ENCODE peak calls at places on chromosomes 16 and 17, in seven cellular contexts. Z is HFF-Myc, J is astrocyte of the cerebellum, H is thoracic aorta, K is cardiac muscle cell, R is B cell, D is fibroblast of lung. M is an unnamed sample.

GRCh38 chr17:7843536-7844291 is 9.7 kb downstream of the KDM6B start:
- DNase-seq in Z (no peak), J (no peak), H (no peak), K (peak; percentile 92), R (peak; percentile 98), D (peak; percentile 86), M (peak; percentile 94)

GRCh38 chr17:32275060-32276042 is 9.7 kb downstream of the RHBDL3 start:
- DNase-seq in Z (peak; percentile 66), J (peak; percentile 45), H (no peak), K (no peak), R (no peak), D (peak; percentile 83), M (peak; percentile 96)

GRCh38 chr17:45077643-45078042 is 16.5 kb downstream of the NMT1 start:
- DNase-seq in Z (no peak), J (no peak), H (no peak), K (no peak), R (peak; percentile 32), D (no peak), M (no peak)

GRCh38 chr17:14318109-14318905 is 17.4 kb downstream of the HS3ST3B1 start:
- DNase-seq in Z (no peak), J (no peak), H (no peak), K (no peak), R (no peak), D (no peak), M (no peak)

GRCh38 chr17:8941520-8941919 is 24.0 kb downstream of the PIK3R5 start:
- DNase-seq in Z (no peak), J (no peak), H (no peak), K (no peak), R (peak; percentile 56), D (no peak), M (no peak)

GRCh38 chr17:5861849-5862248 is 208.3 kb upstream of the WSCD1 start:
- DNase-seq in Z (no peak), J (no peak), H (no peak), K (no peak), R (no peak), D (no peak), M (no peak)

GRCh38 chr17:39652635-39653315 is 12.4 kb upstream of the TCAP start:
- DNase-seq in Z (no peak), J (no peak), H (no peak), K (peak; percentile 66), R (no peak), D (no peak), M (no peak)

GRCh38 chr16:57532251-57532625 is 4.1 kb downstream of the CCDC102A start:
- DNase-seq in Z (no peak), J (no peak), H (no peak), K (no peak), R (no peak), D (no peak), M (no peak)

GRCh38 chr16:4684763-4685162 is 8.6 kb upstream of the NUDT16L1 start:
- DNase-seq in Z (no peak), J (no peak), H (no peak), K (no peak), R (no peak), D (no peak), M (no peak)

GRCh38 chr16:69019811-69020210 is 85.6 kb upstream of the HAS3 start:
- DNase-seq in Z (no peak), J (no peak), H (no peak), K (no peak), R (no peak), D (no peak), M (no peak)

GRCh38 chr16:263182-263774 is 12.5 kb downstream of the RGS11 start:
- DNase-seq in Z (no peak), J (no peak), H (no peak), K (no peak), R (no peak), D (no peak), M (no peak)

GRCh38 chr17:76772842-76773521 is 35.1 kb downstream of the MFSD11 start:
- DNase-seq in Z (peak; percentile 92), J (no peak), H (no peak), K (peak; percentile 51), R (no peak), D (peak; percentile 62), M (peak; percentile 51)

GRCh38 chr16:31099860-31100638 is 5.5 kb upstream of the VKORC1 start:
- DNase-seq in Z (no peak), J (no peak), H (no peak), K (no peak), R (no peak), D (peak; percentile 21), M (no peak)

GRCh38 chr17:32100971-32101631 is 41.2 kb upstream of the RHOT1 start:
- DNase-seq in Z (no peak), J (no peak), H (no peak), K (no peak), R (no peak), D (no peak), M (no peak)

GRCh38 chr16:72946474-72947194 is 101.3 kb downstream of the ZFHX3 start:
- DNase-seq in Z (no peak), J (no peak), H (no peak), K (no peak), R (no peak), D (peak; percentile 57), M (no peak)

GRCh38 chr17:30323895-30324319 is 9.9 kb downstream of the TMIGD1 start:
- DNase-seq in Z (no peak), J (peak; percentile 31), H (no peak), K (no peak), R (no peak), D (peak; percentile 53), M (peak; percentile 68)

GRCh38 chr17:35344262-35344661 is 29.2 kb downstream of the SLFN11 start:
- DNase-seq in Z (no peak), J (no peak), H (no peak), K (no peak), R (no peak), D (no peak), M (no peak)
- TF ChIP-seq CTCF in Z (no peak), J (no peak), H (no peak), K (no peak), R (no peak), D (no peak), M (no peak)

GRCh38 chr16:85528528-85529387 is 84.4 kb upstream of the GSE1 start:
- DNase-seq in Z (no peak), J (no peak), H (no peak), K (no peak), R (peak; percentile 57), D (no peak), M (no peak)
- TF ChIP-seq CTCF in Z (peak; percentile 48), J (peak; percentile 50), H (peak; percentile 39), K (peak; percentile 41), R (peak; percentile 68), D (peak; percentile 52), M (peak; percentile 70)

GRCh38 chr16:28064150-28064549 is 636 bp upstream of the GSG1L start:
- DNase-seq in Z (no peak), J (no peak), H (no peak), K (no peak), R (no peak), D (no peak), M (no peak)

GRCh38 chr16:28062261-28063046 is 1.1 kb downstream of the GSG1L start:
- DNase-seq in Z (no peak), J (no peak), H (no peak), K (no peak), R (no peak), D (no peak), M (no peak)

GRCh38 chr16:28064706-28065249 is 1.3 kb upstream of the GSG1L start:
- DNase-seq in Z (no peak), J (no peak), H (no peak), K (no peak), R (no peak), D (no peak), M (no peak)

GRCh38 chr16:28063047-28063521 is 430 bp downstream of the GSG1L start:
- DNase-seq in Z (no peak), J (no peak), H (no peak), K (peak; percentile 49), R (no peak), D (no peak), M (no peak)

GRCh38 chr16:28063611-28064061 is at the start of gene GSG1L:
- DNase-seq in Z (no peak), J (no peak), H (no peak), K (peak; percentile 37), R (no peak), D (no peak), M (no peak)
- TF ChIP-seq CTCF in Z (no peak), J (no peak), H (peak; percentile 39), K (no peak), R (no peak), D (no peak), M (no peak)

GRCh38 chr17:58527306-58527705 is 12.9 kb upstream of the MTMR4 start:
- DNase-seq in Z (no peak), J (no peak), H (no peak), K (no peak), R (no peak), D (no peak), M (no peak)
- TF ChIP-seq CTCF in Z (peak; percentile 10), J (peak; percentile 10), H (no peak), K (peak; percentile 37), R (no peak), D (peak; percentile 20), M (peak; percentile 62)

M was measured in CD14-positive monocyte.